ENCODE peak calls at places on chromosomes 6 and 20, in seven cellular contexts. O is sigmoid colon, R is colonic mucosa, P is AG04450, N is heart right ventricle, Y is brain microvascular endothelial cell, I is dorsolateral prefrontal cortex. E is an unnamed sample.

GRCh38 chr6:4914412-4915159 is 89.3 kb downstream of the RPP40 start:
- DNase-seq in O (no peak), R (no peak), P (peak; percentile 49), N (no peak), Y (peak; percentile 47), I (no peak), E (no peak)

GRCh38 chr6:3724451-3725144 is 26.9 kb downstream of the PXDC1 start:
- DNase-seq in O (no peak), R (no peak), P (no peak), N (peak; percentile 48), Y (peak; percentile 49), I (no peak), E (no peak)

GRCh38 chr6:32148722-32149576 is 2.8 kb downstream of the PRRT1 start:
- DNase-seq in O (no peak), R (peak; percentile 87), P (no peak), N (peak; percentile 64), Y (peak; percentile 33), I (no peak), E (no peak)

GRCh38 chr6:113858067-113858604 is 991 bp downstream of the MARCKS start:
- DNase-seq in O (peak; percentile 78), R (peak; percentile 56), P (no peak), N (peak; percentile 33), Y (peak; percentile 42), I (no peak), E (no peak)

GRCh38 chr20:21719592-21720214 is 14.2 kb downstream of the PAX1 start:
- DNase-seq in O (peak; percentile 82), R (peak; percentile 61), P (peak; percentile 20), N (no peak), Y (peak; percentile 74), I (no peak), E (peak; percentile 3)

GRCh38 chr6:5054427-5054873 is 30.7 kb upstream of the PPP1R3G start:
- DNase-seq in O (no peak), R (no peak), P (no peak), N (no peak), Y (peak; percentile 53), I (no peak), E (no peak)

GRCh38 chr6:55953384-55953783 is 78.0 kb upstream of the BMP5 start:
- DNase-seq in O (no peak), R (no peak), P (peak; percentile 33), N (no peak), Y (peak; percentile 0), I (no peak), E (peak; percentile 5)

GRCh38 chr6:85136310-85136709 is 313.6 kb upstream of the NT5E start:
- DNase-seq in O (no peak), R (no peak), P (no peak), N (no peak), Y (no peak), I (no peak), E (no peak)

GRCh38 chr6:24428615-24429014 is 25.9 kb downstream of the MRS2 start:
- DNase-seq in O (no peak), R (no peak), P (peak; percentile 7), N (no peak), Y (peak; percentile 22), I (no peak), E (peak; percentile 29)

GRCh38 chr6:91081452-91082067 is 494.7 kb upstream of the MAP3K7 start:
- DNase-seq in O (no peak), R (no peak), P (peak; percentile 13), N (no peak), Y (peak; percentile 53), I (no peak), E (peak; percentile 5)

GRCh38 chr20:20530428-20531151 is 162.7 kb downstream of the INSM1 start:
- DNase-seq in O (no peak), R (no peak), P (no peak), N (no peak), Y (no peak), I (peak; percentile 58), E (no peak)

GRCh38 chr6:41278699-41279405 is 7.6 kb downstream of the TREM1 start:
- DNase-seq in O (no peak), R (peak; percentile 59), P (no peak), N (no peak), Y (peak; percentile 61), I (no peak), E (no peak)

GRCh38 chr6:19332806-19333460 is 504.2 kb upstream of the ID4 start:
- DNase-seq in O (no peak), R (no peak), P (no peak), N (no peak), Y (no peak), I (no peak), E (no peak)

GRCh38 chr6:100657678-100658330 is 193.1 kb upstream of the SIM1 start:
- DNase-seq in O (no peak), R (no peak), P (no peak), N (no peak), Y (no peak), I (no peak), E (no peak)

GRCh38 chr6:108080010-108080780 is 5.7 kb upstream of the OSTM1 start:
- DNase-seq in O (no peak), R (no peak), P (no peak), N (no peak), Y (peak; percentile 58), I (no peak), E (no peak)

GRCh38 chr6:9851541-9852380 is 563.1 kb downstream of the TFAP2A start:
- DNase-seq in O (no peak), R (no peak), P (no peak), N (no peak), Y (no peak), I (no peak), E (peak; percentile 64)

GRCh38 chr6:27553123-27553904 is 80.4 kb upstream of the ZNF184 start:
- DNase-seq in O (no peak), R (no peak), P (no peak), N (no peak), Y (peak; percentile 82), I (no peak), E (no peak)

GRCh38 chr6:36914227-36914794 is 28.6 kb downstream of the C6orf89 start:
- DNase-seq in O (no peak), R (peak; percentile 79), P (no peak), N (no peak), Y (no peak), I (no peak), E (peak; percentile 80)

GRCh38 chr20:37999526-38000263 is 33.6 kb downstream of the TTI1 start:
- DNase-seq in O (no peak), R (no peak), P (no peak), N (no peak), Y (no peak), I (peak; percentile 70), E (no peak)

GRCh38 chr6:113011389-113011788 is 664.3 kb downstream of the RFPL4B start:
- DNase-seq in O (no peak), R (no peak), P (no peak), N (no peak), Y (no peak), I (no peak), E (no peak)

GRCh38 chr6:136317023-136317649 is 27.5 kb upstream of the BCLAF1 start:
- DNase-seq in O (no peak), R (peak; percentile 60), P (peak; percentile 48), N (no peak), Y (peak; percentile 51), I (no peak), E (peak; percentile 22)

GRCh38 chr6:23006656-23007055 is 437.3 kb downstream of the HDGFL1 start:
- DNase-seq in O (no peak), R (no peak), P (no peak), N (no peak), Y (no peak), I (no peak), E (no peak)

GRCh38 chr6:30494275-30494990 is 5.1 kb downstream of the HLA-E start:
- DNase-seq in O (no peak), R (no peak), P (no peak), N (no peak), Y (no peak), I (no peak), E (no peak)

GRCh38 chr6:11364971-11365397 is 132.5 kb upstream of the NEDD9 start:
- DNase-seq in O (no peak), R (no peak), P (no peak), N (no peak), Y (peak; percentile 28), I (no peak), E (no peak)

GRCh38 chr6:91055959-91056358 is 469.1 kb upstream of the MAP3K7 start:
- DNase-seq in O (no peak), R (no peak), P (no peak), N (no peak), Y (no peak), I (no peak), E (no peak)

DNA sequence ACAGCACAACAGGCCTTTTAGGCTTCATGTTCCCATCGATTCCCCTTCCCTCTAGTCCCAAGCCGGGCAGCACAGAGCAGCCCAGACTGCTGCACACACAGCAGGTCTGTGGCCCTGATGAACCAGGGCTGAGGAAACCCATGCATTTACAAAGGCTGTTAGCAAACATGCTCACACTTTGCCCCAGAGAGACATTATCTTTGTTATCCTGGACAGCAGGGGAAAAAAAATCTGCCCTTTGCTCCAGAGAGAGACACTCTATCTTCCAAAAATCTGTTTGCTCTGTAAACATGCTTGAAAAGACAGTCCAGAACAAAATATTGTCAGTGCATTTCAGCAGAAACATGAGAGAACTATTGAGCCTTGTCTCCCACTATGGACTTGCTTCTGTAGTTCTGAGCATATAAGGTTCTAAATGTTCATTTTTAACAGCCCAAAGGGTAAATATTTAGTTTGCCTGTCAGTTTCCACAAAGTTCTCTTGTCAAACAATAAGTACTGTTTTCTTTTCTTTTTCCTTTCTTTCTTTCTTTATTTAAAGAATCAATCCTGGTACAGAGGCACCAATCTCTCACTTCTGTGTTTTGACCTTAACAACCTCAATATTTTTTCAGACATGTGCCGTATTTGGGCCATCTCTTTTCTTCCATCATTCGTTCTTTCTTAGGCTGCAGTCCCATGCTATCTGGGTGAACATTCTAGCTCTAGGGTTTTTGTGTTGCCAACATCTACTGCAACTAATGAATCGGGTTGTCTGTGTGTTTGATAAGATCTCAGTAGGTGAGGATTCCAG is 468.0 kb downstream of the EPM2A start:
- DNase-seq in O (no peak), R (no peak), P (no peak), N (no peak), Y (no peak), I (no peak), E (no peak)
- H3K27ac ChIP-seq in O (no peak overlapping the region), R (no peak overlapping the region), P (no peak overlapping the region), N (no peak overlapping the region), Y (no peak overlapping the region), I (no peak overlapping the region), E (no peak overlapping the region)

GRCh38 chr20:59777321-59777705 is 156.1 kb downstream of the SYCP2 start:
- DNase-seq in O (peak; percentile 46), R (peak; percentile 22), P (no peak), N (no peak), Y (no peak), I (no peak), E (no peak)
- H3K27ac ChIP-seq in O (no peak overlapping the region), R (no peak overlapping the region), P (no peak overlapping the region), N (no peak overlapping the region), Y (no peak overlapping the region), I (no peak overlapping the region), E (no peak overlapping the region)

GRCh38 chr20:31593221-31594001 is 11.7 kb upstream of the ID1 start:
- DNase-seq in O (no peak), R (peak; percentile 94), P (no peak), N (no peak), Y (no peak), I (no peak), E (peak; percentile 98)
- H3K27ac ChIP-seq in O (no peak overlapping the region), R (peak overlapping the region; percentile 76), P (peak overlapping the region; percentile 47), N (peak overlapping the region; percentile 91), Y (no peak overlapping the region), I (no peak overlapping the region), E (peak overlapping the region; percentile 92)

DNA sequence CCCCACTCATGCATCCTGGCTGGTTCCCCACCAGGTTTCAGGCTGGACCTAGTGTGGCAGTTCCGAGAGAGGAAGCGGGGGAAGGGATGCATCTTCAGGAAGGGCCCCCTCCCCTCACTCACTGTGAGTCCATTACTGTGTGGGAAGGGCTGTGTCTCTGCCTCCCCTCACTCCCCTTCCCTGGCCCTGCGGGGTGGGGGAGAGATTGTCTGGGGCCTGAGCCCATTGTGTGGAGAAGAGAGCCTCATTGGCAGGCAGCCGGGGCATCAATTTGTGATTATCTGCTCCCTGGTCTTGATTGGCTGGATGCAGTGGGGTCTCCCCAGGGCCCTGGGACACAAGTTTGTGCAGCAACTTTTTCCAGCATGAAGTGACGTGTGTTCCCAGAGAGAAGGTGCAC is 4.1 kb upstream of the MYT1 start:
- DNase-seq in O (no peak), R (no peak), P (no peak), N (no peak), Y (no peak), I (no peak), E (no peak)
- H3K27ac ChIP-seq in O (no peak overlapping the region), R (no peak overlapping the region), P (no peak overlapping the region), N (no peak overlapping the region), Y (no peak overlapping the region), I (no peak overlapping the region), E (no peak overlapping the region)